ENCODE peak calls at places on chromosomes 11 and 22, in eight cellular contexts. B is fibroblast of the aortic adventitia; H is bronchial epithelial cell; N is RWPE1; E is left lung; V is kidney epithelial cell; M is CD8-positive, alpha-beta T cell; K is type B pancreatic cell. W is an unnamed sample.
A peak's percentile ranks its signal among the peaks of the same experiment; 100 is the strongest.

GRCh38 chr22:46247443-46247975 is 2.6 kb downstream of the CDPF1 start:
- DNase-seq in N (no peak), E (no peak), V (no peak), K (no peak), B (no peak), M (no peak), H (no peak), W (no peak)

GRCh38 chr11:26228778-26229177 is 103.2 kb upstream of the ANO3 start:
- DNase-seq in K (no peak), E (no peak), H (peak; percentile 36), M (no peak), V (no peak), N (no peak), B (peak; percentile 27), W (no peak)

GRCh38 chr11:11450744-11451362 is 97.8 kb upstream of the CSNK2A3 start:
- DNase-seq in B (peak; percentile 68), V (no peak), H (peak; percentile 76), N (peak; percentile 50), E (no peak), K (no peak), M (no peak), W (no peak)

GRCh38 chr22:23245799-23246136 is 65.5 kb downstream of the BCR start:
- DNase-seq in V (no peak), E (no peak), M (no peak), H (peak; percentile 45), B (no peak), N (no peak), K (no peak), W (no peak)

GRCh38 chr22:32389685-32390084 is 22.4 kb downstream of the RTCB start:
- DNase-seq in N (no peak), M (no peak), B (peak; percentile 20), K (no peak), E (no peak), H (no peak), V (no peak), W (peak; percentile 30)

GRCh38 chr11:11569936-11570491 is 51.8 kb downstream of the GALNT18 start:
- DNase-seq in M (no peak), B (peak; percentile 37), K (no peak), N (peak; percentile 36), E (peak; percentile 64), H (peak; percentile 79), V (no peak), W (no peak)

GRCh38 chr11:68214173-68215086 is 1.3 kb upstream of the KMT5B start:
- DNase-seq in K (no peak), E (peak; percentile 46), N (no peak), M (no peak), V (no peak), B (no peak), H (no peak), W (peak; percentile 22)

GRCh38 chr11:107593941-107594340 is 3.0 kb downstream of the ELMOD1 start:
- DNase-seq in V (no peak), M (no peak), K (no peak), N (no peak), H (no peak), B (no peak), E (no peak), W (no peak)

GRCh38 chr11:2742611-2743426 is 43.0 kb upstream of the KCNQ1OT1 start:
- DNase-seq in N (no peak), B (no peak), K (no peak), V (no peak), H (no peak), E (no peak), M (no peak), W (no peak)

GRCh38 chr11:27696112-27696511 is 4.1 kb downstream of the BDNF start:
- DNase-seq in M (no peak), E (no peak), H (no peak), B (no peak), K (no peak), N (no peak), V (no peak), W (no peak)

GRCh38 chr22:43262990-43263644 is 76.2 kb upstream of the TTLL12 start:
- DNase-seq in M (peak; percentile 54), E (no peak), V (no peak), H (no peak), B (no peak), K (no peak), N (no peak), W (peak; percentile 23)

GRCh38 chr11:62994775-62995174 is 10.0 kb upstream of the SLC22A6 start:
- DNase-seq in M (no peak), E (no peak), H (no peak), K (no peak), B (no peak), V (no peak), N (no peak), W (no peak)

GRCh38 chr11:132579686-132580085 is 952.6 kb downstream of the OPCML start:
- DNase-seq in B (no peak), E (no peak), M (no peak), V (no peak), K (no peak), N (no peak), H (no peak), W (no peak)

GRCh38 chr22:27273386-27273785 is 528.2 kb downstream of the MN1 start:
- DNase-seq in E (no peak), N (no peak), H (no peak), B (no peak), M (no peak), V (no peak), K (no peak), W (peak; percentile 28)

GRCh38 chr11:131760191-131760951 is 390.0 kb downstream of the NTM start:
- DNase-seq in K (no peak), N (no peak), E (no peak), H (no peak), V (no peak), B (peak; percentile 51), M (no peak), W (no peak)

GRCh38 chr22:44723801-44724200 is 21.8 kb downstream of the PRR5 start:
- DNase-seq in H (peak; percentile 33), K (no peak), V (no peak), E (no peak), B (peak; percentile 54), N (peak; percentile 55), M (no peak), W (no peak)

GRCh38 chr11:108985611-108986279 is 320.9 kb downstream of the DDX10 start:
- DNase-seq in H (peak; percentile 54), B (peak; percentile 63), E (no peak), V (no peak), M (no peak), K (no peak), N (no peak), W (no peak)

GRCh38 chr11:94623120-94623735 is 56.1 kb downstream of the PIWIL4 start:
- DNase-seq in H (peak; percentile 89), N (peak; percentile 83), V (peak; percentile 47), B (peak; percentile 83), K (no peak), E (no peak), M (peak; percentile 20), W (peak; percentile 59)

DNA sequence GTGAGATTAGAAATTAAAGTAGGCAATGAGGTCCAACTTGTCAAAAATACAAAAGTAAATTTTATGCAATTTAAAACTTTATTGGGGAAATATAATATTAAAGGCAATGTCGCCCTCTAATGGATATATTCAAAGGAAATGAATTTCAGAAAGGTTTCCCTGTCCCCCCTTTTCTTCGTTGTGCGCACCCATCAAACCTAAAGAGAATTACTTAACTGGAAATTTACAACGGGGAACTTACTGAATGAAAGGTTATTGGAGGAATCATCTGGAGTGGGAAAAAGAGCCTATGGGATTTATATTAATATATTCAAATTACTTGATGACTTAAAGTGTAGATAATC is 1.7 kb upstream of the ABTB2 start:
- DNase-seq in V (no peak), N (no peak), M (no peak), H (no peak), K (no peak), E (no peak), B (no peak), W (no peak)
- TF ChIP-seq CTCF in V (no peak), N (peak; percentile 67), M (peak; percentile 55), H (no peak), K (peak; percentile 67), E (peak; percentile 5), B (no peak), W (peak; percentile 47)

GRCh38 chr11:20634044-20634443 is 34.6 kb downstream of the SLC6A5 start:
- DNase-seq in H (no peak), M (no peak), B (no peak), N (no peak), K (no peak), E (no peak), V (no peak), W (no peak)
- TF ChIP-seq CTCF in H (peak; percentile 32), M (no peak), B (no peak), N (no peak), K (peak; percentile 9), E (no peak), V (no peak), W (peak; percentile 17)

GRCh38 chr22:29208502-29208862 is 2.8 kb downstream of the EMID1 start:
- DNase-seq in M (no peak), V (no peak), E (no peak), K (no peak), N (no peak), H (no peak), B (no peak), W (no peak)
- TF ChIP-seq CTCF in M (no peak), V (no peak), E (no peak), K (peak; percentile 49), N (no peak), H (no peak), B (no peak), W (peak; percentile 31)

GRCh38 chr11:121741954-121742361 is 289.2 kb upstream of the SORL1-AS1 start:
- DNase-seq in H (no peak), M (no peak), N (no peak), B (peak; percentile 100), E (no peak), K (no peak), V (no peak), W (no peak)
- TF ChIP-seq CTCF in H (no peak), M (no peak), N (no peak), B (peak; percentile 31), E (no peak), K (no peak), V (no peak), W (no peak)

GRCh38 chr11:80350541-80350940 is 909.7 kb upstream of the TENM4 start:
- DNase-seq in B (no peak), E (no peak), M (no peak), N (no peak), K (no peak), V (no peak), H (no peak), W (no peak)

GRCh38 chr11:80349986-80350385 is 909.2 kb upstream of the TENM4 start:
- DNase-seq in H (no peak), E (no peak), V (no peak), K (no peak), B (no peak), N (no peak), M (no peak), W (no peak)

DNA sequence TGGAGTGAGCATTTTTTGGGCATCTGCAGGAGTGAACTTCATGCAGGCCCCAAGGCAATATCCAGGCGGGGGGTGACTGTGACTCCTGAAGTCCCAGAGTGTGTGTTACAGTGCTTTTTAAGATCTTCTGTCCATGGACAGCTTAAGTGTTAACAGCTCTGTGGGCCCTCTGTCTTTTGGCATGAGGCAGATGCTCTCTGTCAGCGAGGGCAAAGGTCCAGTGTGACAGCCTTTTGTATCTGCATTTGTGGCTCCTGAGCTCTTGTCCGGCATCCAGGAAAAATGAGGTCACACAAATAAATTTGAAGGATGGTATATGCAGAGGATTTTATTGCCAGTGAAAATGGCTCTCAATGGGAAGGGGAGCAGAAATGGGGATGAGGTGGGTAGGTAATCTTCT is 905.8 kb upstream of the TENM4 start:
- DNase-seq in B (no peak), M (no peak), H (no peak), E (no peak), K (no peak), V (no peak), N (no peak), W (no peak)
- TF ChIP-seq CTCF in B (no peak), M (no peak), H (no peak), E (no peak), K (no peak), V (no peak), N (no peak), W (no peak)

W was measured in neural crest cell.